ENCODE peak calls at places on chromosomes 3 and 15, in four cellular contexts. P is GM10248, H is WERI-Rb-1, S is T-cell. I is an unnamed sample.

GRCh38 chr15:69290346-69291164 is 8.2 kb upstream of the PAQR5 start:
- DNase-seq in P (no peak), H (no peak), S (no peak), I (no peak)

GRCh38 chr3:77370413-77370812 is 330.5 kb downstream of the ROBO2 start:
- DNase-seq in P (no peak), H (no peak), S (no peak), I (no peak)

GRCh38 chr15:58793862-58794261 is 22.8 kb downstream of the MINDY2 start:
- DNase-seq in P (no peak), H (no peak), S (no peak), I (no peak)

GRCh38 chr3:110521019-110521418 is 550.6 kb upstream of the NECTIN3 start:
- DNase-seq in P (no peak), H (no peak), S (no peak), I (no peak)

GRCh38 chr3:181847276-181847675 is 135.6 kb downstream of the SOX2 start:
- DNase-seq in P (no peak), H (no peak), S (no peak), I (no peak)

GRCh38 chr15:83444936-83445335 is 2.2 kb upstream of the SH3GL3 start:
- DNase-seq in P (no peak), H (no peak), S (no peak), I (no peak)

GRCh38 chr3:11774296-11774877 is 72.3 kb downstream of the TAMM41 start:
- DNase-seq in P (no peak), H (peak), S (no peak), I (peak)

GRCh38 chr3:113626513-113627371 is 69.7 kb downstream of the USF3 start:
- DNase-seq in P (peak), H (peak), S (no peak), I (peak)

GRCh38 chr3:141201122-141201521 is 30.5 kb upstream of the PXYLP1 start:
- DNase-seq in P (no peak), H (no peak), S (no peak), I (no peak)

GRCh38 chr3:132290833-132291232 is 26.4 kb upstream of the ACP3 start:
- DNase-seq in P (no peak), H (no peak), S (no peak), I (no peak)